ENCODE peak calls at places on chromosomes 4 and X, in five cellular contexts. K, A, U, V and Q are unnamed samples.

GRCh38 chrX:154047266-154047665 is 27.6 kb upstream of the IRAK1 start:
- DNase-seq in K (no peak), A (no peak), U (no peak), V (no peak), Q (no peak)

GRCh38 chr4:181319629-181320028 is 923.6 kb upstream of the TENM3 start:
- DNase-seq in K (no peak), A (no peak), U (no peak), V (no peak), Q (no peak)

GRCh38 chr4:166493828-166494432 is 620.9 kb downstream of the TLL1 start:
- DNase-seq in K (no peak), A (no peak), U (no peak), V (no peak), Q (no peak)

GRCh38 chrX:41110801-41111625 is 25.8 kb downstream of the USP9X start:
- DNase-seq in K (no peak), A (no peak), U (no peak), V (no peak), Q (peak; percentile 3)

GRCh38 chrX:71514367-71515038 is 18.4 kb upstream of the OGT start:
- DNase-seq in K (no peak), A (no peak), U (no peak), V (no peak), Q (peak; percentile 69)

GRCh38 chrX:140034916-140035315 is 69.6 kb upstream of the CXorf66 start:
- DNase-seq in K (no peak), A (no peak), U (no peak), V (no peak), Q (peak; percentile 4)

GRCh38 chr4:6772223-6772928 is 10.2 kb upstream of the KIAA0232 start:
- DNase-seq in K (peak; percentile 44), A (no peak), U (no peak), V (no peak), Q (no peak)

GRCh38 chrX:3548743-3549441 is 164.6 kb downstream of the PRKX start:
- DNase-seq in K (no peak), A (no peak), U (peak; percentile 0), V (peak; percentile 22), Q (peak; percentile 64)

GRCh38 chr4:113499696-113500095 is 261.8 kb downstream of the CAMK2D start:
- DNase-seq in K (peak; percentile 15), A (no peak), U (peak; percentile 35), V (no peak), Q (no peak)

GRCh38 chr4:61373901-61374611 is 173.9 kb downstream of the ADGRL3 start:
- DNase-seq in K (no peak), A (no peak), U (no peak), V (peak; percentile 1), Q (no peak)

GRCh38 chr4:39453738-39454137 is 5.0 kb downstream of the RPL9 start:
- DNase-seq in K (no peak), A (no peak), U (no peak), V (no peak), Q (no peak)

GRCh38 chrX:136347706-136348105 is 46.9 kb downstream of the ADGRG4 start:
- DNase-seq in K (no peak), A (no peak), U (no peak), V (no peak), Q (no peak)

GRCh38 chrX:39440734-39441305 is 639.6 kb downstream of the MID1IP1 start:
- DNase-seq in K (no peak), A (no peak), U (no peak), V (no peak), Q (no peak)

GRCh38 chr4:135186002-135186401 is 984.4 kb upstream of the PABPC4L start:
- DNase-seq in K (no peak), A (no peak), U (no peak), V (no peak), Q (no peak)

GRCh38 chrX:71533850-71534515 is 1.1 kb downstream of the OGT start:
- DNase-seq in K (peak; percentile 25), A (peak; percentile 27), U (peak; percentile 7), V (peak; percentile 16), Q (peak; percentile 75)

GRCh38 chrX:88613338-88613737 is 133.7 kb upstream of the CPXCR1 start:
- DNase-seq in K (no peak), A (no peak), U (peak; percentile 56), V (no peak), Q (peak; percentile 7)

GRCh38 chrX:154840856-154841255 is 6.4 kb upstream of the SMIM9 start:
- DNase-seq in K (no peak), A (no peak), U (peak; percentile 16), V (peak; percentile 28), Q (peak; percentile 71)

GRCh38 chr4:55291227-55291629 is 54.8 kb upstream of the SRD5A3 start:
- DNase-seq in K (no peak), A (no peak), U (no peak), V (no peak), Q (no peak)

GRCh38 chr4:1895971-1896657 is 24.9 kb downstream of the NSD2 start:
- DNase-seq in K (no peak), A (no peak), U (no peak), V (no peak), Q (no peak)

GRCh38 chr4:112523008-112523440 is 7.0 kb upstream of the NEUROG2 start:
- DNase-seq in K (peak; percentile 69), A (no peak), U (no peak), V (no peak), Q (peak; percentile 80)

GRCh38 chr4:6926681-6927478 is 17.3 kb downstream of the TBC1D14 start:
- DNase-seq in K (no peak), A (peak; percentile 84), U (peak; percentile 96), V (no peak), Q (peak; percentile 66)

GRCh38 chr4:72876946-72877345 is 192.6 kb downstream of the COX18 start:
- DNase-seq in K (no peak), A (no peak), U (no peak), V (no peak), Q (no peak)

DNA sequence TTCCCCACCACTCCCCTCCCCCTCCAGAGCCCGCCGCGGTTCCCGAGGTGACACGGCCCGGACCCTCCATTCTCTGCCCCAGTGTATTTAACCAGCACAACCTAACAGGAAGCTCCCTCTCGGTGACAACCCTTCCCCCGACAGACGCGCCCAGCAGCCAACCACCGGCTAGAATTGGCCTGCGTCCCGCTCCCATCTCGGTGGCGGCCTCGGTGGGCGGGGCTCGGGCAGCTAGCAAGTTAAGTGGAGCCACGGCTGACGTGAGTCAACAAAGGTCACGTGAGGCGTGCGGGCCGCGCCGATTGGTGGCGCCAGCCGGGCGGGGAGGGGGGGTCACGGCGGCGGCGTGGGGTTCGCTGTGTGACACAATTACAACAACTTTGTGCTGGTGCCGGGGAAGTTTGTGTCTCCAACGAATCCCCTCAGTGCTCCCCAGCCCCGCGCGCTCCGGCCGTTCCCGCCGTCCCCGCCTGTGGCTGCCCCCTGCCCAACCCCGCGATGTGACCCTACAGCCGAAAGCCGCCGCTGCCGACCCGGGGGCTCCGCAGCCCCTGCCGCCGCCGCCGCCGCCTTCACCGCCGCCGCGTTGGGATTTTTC is at the start of gene KDM6A:
- DNase-seq in K (peak; percentile 100), A (peak; percentile 100), U (peak; percentile 91), V (peak; percentile 94), Q (peak; percentile 97)
- TF ChIP-seq POLR2A in K (peak; percentile 81), A (peak; percentile 49), U (no peak), V (no peak), Q (peak; percentile 44)

DNA sequence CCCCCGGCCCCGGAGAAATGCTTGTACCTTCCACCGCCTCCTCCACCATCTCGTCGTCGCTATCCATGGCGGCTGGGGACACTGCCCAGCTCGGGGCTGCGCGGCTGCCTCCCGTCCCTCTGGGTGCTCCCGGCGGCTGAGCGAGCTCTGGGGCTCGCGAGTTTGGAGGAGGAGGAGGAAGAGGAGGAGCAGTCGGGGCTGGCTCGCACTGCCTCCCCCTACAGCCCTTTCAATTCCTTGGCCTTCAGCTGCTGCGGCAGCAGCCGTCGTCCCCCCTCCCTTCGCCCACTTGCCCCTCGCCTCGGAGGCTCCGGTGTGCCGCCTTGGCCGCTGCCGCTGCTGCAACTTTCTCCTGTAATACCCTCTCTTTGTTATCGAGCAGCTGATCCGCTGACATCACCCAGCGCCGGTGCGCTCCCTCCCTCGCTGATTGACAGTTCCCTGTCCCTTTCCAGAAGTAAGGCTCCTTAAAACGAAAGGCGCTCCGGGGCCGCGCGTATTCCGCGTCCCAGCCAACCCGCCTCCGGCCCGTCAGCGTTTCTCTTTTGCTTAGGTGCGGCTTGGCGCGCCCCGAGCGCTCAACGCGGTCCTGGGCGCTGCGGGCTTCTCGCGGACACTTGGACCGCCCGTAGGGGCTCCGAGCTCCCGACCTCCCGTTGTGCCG is at the start of gene SETD7:
- DNase-seq in K (peak; percentile 82), A (peak; percentile 79), U (no peak), V (peak; percentile 38), Q (peak; percentile 77)
- TF ChIP-seq POLR2A in K (peak; percentile 92), A (peak; percentile 65), U (no peak), V (peak; percentile 65), Q (peak; percentile 63)

DNA sequence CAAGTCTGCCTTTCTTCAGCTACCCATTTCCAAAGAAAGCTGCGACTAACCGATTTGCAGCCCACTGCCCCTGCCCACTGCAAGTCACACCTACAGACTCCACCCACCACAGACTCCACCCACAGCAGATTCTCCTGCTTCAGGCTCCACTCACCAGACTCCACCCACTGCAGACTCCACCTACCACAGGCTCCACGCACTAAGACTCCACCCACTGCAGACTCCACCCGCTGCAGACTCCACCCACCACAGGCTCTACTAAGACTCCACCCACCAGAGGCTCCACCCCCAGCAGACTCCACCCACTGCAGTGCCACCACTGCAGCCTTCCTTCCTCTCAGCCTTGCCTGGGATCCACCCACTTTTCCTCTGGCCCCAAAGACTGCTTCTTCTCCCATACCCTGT is 41.3 kb downstream of the ABLIM2 start:
- DNase-seq in K (peak; percentile 76), A (no peak), U (peak; percentile 12), V (peak; percentile 40), Q (peak; percentile 69)
- TF ChIP-seq POLR2A in K (no peak), A (no peak), U (no peak), V (no peak), Q (no peak)

DNA sequence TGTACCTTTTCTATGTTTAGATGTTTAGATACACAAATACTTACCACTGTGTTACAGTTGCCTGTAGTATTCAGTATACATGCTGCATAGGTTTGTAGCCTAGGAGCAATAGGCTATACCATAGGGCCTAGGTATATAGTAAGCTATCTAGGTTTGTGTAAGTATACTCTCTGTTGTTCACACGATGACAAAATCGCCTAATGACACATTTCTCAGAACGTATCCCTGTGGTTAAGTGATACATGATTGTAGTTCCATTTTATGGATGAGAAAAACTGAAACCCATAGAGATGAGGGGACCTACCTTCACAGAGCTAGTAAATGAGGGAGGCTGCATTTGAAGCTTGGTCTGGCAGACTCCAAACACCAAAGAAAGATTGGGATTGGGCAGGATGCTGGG is 79.4 kb upstream of the EFNB1 start:
- DNase-seq in K (no peak), A (no peak), U (no peak), V (no peak), Q (no peak)
- TF ChIP-seq POLR2A in K (no peak), A (no peak), U (no peak), V (no peak), Q (no peak)

DNA sequence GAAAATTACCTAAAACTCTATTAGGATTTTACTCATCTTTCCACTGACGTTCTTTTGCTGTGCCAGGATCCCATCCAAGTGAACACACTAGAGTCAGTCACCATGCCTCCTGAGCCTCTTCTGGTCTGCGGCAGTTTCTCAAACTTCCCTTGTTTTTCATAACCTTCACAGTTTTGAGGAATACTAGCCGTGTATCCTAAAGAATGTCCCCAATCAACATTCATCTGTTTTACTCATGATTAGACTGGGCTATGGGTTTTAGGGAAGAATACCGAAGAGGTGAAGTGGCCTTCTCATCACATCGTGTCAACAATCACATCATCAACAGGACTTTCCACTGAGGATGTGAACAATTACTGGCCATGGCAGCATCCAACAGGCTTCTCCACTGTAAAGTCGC is 4.8 kb downstream of the LRP2BP start:
- DNase-seq in K (no peak), A (no peak), U (no peak), V (no peak), Q (no peak)
- TF ChIP-seq POLR2A in K (no peak), A (no peak), U (no peak), V (no peak), Q (no peak)